ENCODE peak calls at places on chromosomes 1 and 21, in five cellular contexts. H, N, G, Q and F are unnamed samples.

GRCh38 chr21:33948096-33948950 is 32.7 kb upstream of the ATP5PO start:
- DNase-seq in G (peak), Q (peak), H (peak), N (peak), F (peak)

GRCh38 chr1:66563094-66563800 is 29.3 kb downstream of the SGIP1 start:
- DNase-seq in N (peak), Q (no peak), G (peak), H (no peak), F (peak)

GRCh38 chr1:55195523-55196233 is 19.5 kb downstream of the USP24 start:
- DNase-seq in G (no peak), Q (no peak), N (no peak), H (no peak), F (no peak)

GRCh38 chr1:43495204-43495603 is 35.5 kb upstream of the PTPRF start:
- DNase-seq in G (peak), Q (no peak), N (no peak), H (no peak), F (peak)

GRCh38 chr1:175482072-175482451 is 261.3 kb downstream of the TNR start:
- DNase-seq in G (no peak), Q (no peak), N (no peak), H (no peak), F (no peak)

GRCh38 chr1:216902669-216903388 is 179.6 kb upstream of the ESRRG start:
- DNase-seq in H (no peak), Q (no peak), N (no peak), G (no peak), F (no peak)

GRCh38 chr1:72462506-72462905 is 180.2 kb upstream of the NEGR1 start:
- DNase-seq in Q (no peak), N (no peak), G (no peak), H (no peak), F (no peak)

GRCh38 chr1:8554956-8555534 is 237.1 kb downstream of the SLC45A1 start:
- DNase-seq in N (no peak), G (no peak), H (no peak), Q (no peak), F (no peak)

GRCh38 chr1:27455166-27455811 is 34.7 kb downstream of the WASF2 start:
- DNase-seq in H (no peak), Q (no peak), G (no peak), N (peak), F (no peak)

GRCh38 chr1:225733254-225733653 is 44.4 kb upstream of the SRP9 start:
- DNase-seq in G (no peak), Q (no peak), N (no peak), H (no peak), F (no peak)

GRCh38 chr1:54125671-54126070 is 27.1 kb downstream of the CDCP2 start:
- DNase-seq in N (peak), G (no peak), Q (peak), H (no peak), F (peak)

GRCh38 chr1:35443768-35444518 is 113.3 kb downstream of the KIAA0319L start:
- DNase-seq in N (no peak), H (no peak), Q (peak), G (peak), F (peak)

GRCh38 chr1:36160949-36161485 is 5.1 kb downstream of the MAP7D1 start:
- DNase-seq in G (peak), H (peak), N (peak), Q (peak), F (peak)

GRCh38 chr1:108610073-108610472 is 50.2 kb downstream of the EEIG2 start:
- DNase-seq in Q (no peak), N (no peak), G (no peak), H (no peak), F (no peak)

GRCh38 chr1:78432016-78432415 is 58.8 kb upstream of the PTGFR start:
- DNase-seq in G (no peak), N (no peak), H (no peak), Q (no peak), F (no peak)

GRCh38 chr21:31360717-31361116 is 16.7 kb upstream of the TIAM1 start:
- DNase-seq in Q (no peak), G (no peak), H (no peak), N (no peak), F (no peak)

GRCh38 chr1:6348511-6349191 is 44.9 kb downstream of the ACOT7 start:
- DNase-seq in Q (peak), G (no peak), H (no peak), N (peak), F (no peak)

GRCh38 chr1:8497196-8497878 is 179.4 kb downstream of the SLC45A1 start:
- DNase-seq in N (no peak), G (no peak), H (no peak), Q (no peak), F (no peak)

GRCh38 chr1:113488576-113489177 is 98.4 kb downstream of the MAGI3 start:
- DNase-seq in N (no peak), H (no peak), Q (peak), G (peak), F (peak)

GRCh38 chr1:14733053-14733778 is 134.7 kb downstream of the KAZN start:
- DNase-seq in H (no peak), N (no peak), Q (peak), G (peak), F (peak)

GRCh38 chr1:236030572-236030971 is 34.3 kb downstream of the NID1 start:
- DNase-seq in N (no peak), G (no peak), Q (no peak), H (no peak), F (no peak)

GRCh38 chr1:158289722-158290570 is at the start of gene CD1C:
- DNase-seq in H (no peak), G (no peak), Q (no peak), N (no peak), F (no peak)

GRCh38 chr1:147890177-147890790 is 12.3 kb upstream of the GJA8 start:
- DNase-seq in Q (peak), H (peak), N (peak), G (peak), F (peak)

GRCh38 chr1:20359451-20360330 is 69.0 kb downstream of the VWA5B1 start:
- DNase-seq in N (peak), G (no peak), Q (no peak), H (no peak), F (no peak)

GRCh38 chr1:226882631-226883409 is 12.4 kb downstream of the PSEN2 start:
- DNase-seq in N (peak), G (no peak), H (no peak), Q (no peak), F (peak)

GRCh38 chr1:230819976-230820375 is 48.3 kb downstream of the C1orf198 start:
- DNase-seq in G (no peak), H (no peak), N (no peak), Q (no peak), F (peak)

GRCh38 chr1:240888039-240888786 is 276.3 kb upstream of the GREM2 start:
- DNase-seq in H (no peak), N (peak), Q (peak), G (peak), F (peak)